ENCODE peak calls at places on chromosomes 7 and 10, in seven cellular contexts. E is HCT116, A is SK-N-SH, Q is PC-3, I is hepatocyte, L is MM.1S, D is OCI-LY7. H is an unnamed sample.

GRCh38 chr7:7524121-7524520 is 11.6 kb downstream of the COL28A1 start:
- DNase-seq in L (no peak), Q (no peak), D (no peak), E (no peak), I (no peak), A (no peak), H (no peak)

GRCh38 chr7:82562716-82563404 is 119.3 kb upstream of the CACNA2D1 start:
- DNase-seq in Q (no peak), E (no peak), I (no peak), D (no peak), A (no peak), L (no peak), H (no peak)

GRCh38 chr7:55996856-55997500 is 32.6 kb downstream of the NIPSNAP2 start:
- DNase-seq in I (no peak), D (no peak), Q (no peak), L (no peak), A (no peak), E (no peak), H (no peak)

GRCh38 chr7:92813390-92814024 is 22.9 kb downstream of the CDK6 start:
- DNase-seq in L (peak), D (peak), I (no peak), Q (no peak), A (no peak), E (no peak), H (no peak)

GRCh38 chr10:24720096-24720495 is 3.6 kb downstream of the ARHGAP21 start:
- DNase-seq in E (no peak), L (no peak), Q (no peak), D (no peak), A (no peak), I (no peak), H (no peak)

GRCh38 chr7:37118029-37118428 is 330.6 kb downstream of the ELMO1 start:
- DNase-seq in Q (no peak), E (no peak), A (no peak), I (no peak), L (no peak), D (no peak), H (no peak)

GRCh38 chr10:124703778-124704427 is 40.3 kb downstream of the FAM53B start:
- DNase-seq in A (no peak), Q (no peak), D (peak), L (no peak), E (no peak), I (no peak), H (no peak)

GRCh38 chr7:23696916-23697441 is 13.0 kb upstream of the STK31 start:
- DNase-seq in Q (peak), I (peak), A (peak), L (peak), E (peak), D (peak), H (peak)

GRCh38 chr10:77383861-77384553 is 253.6 kb downstream of the KCNMA1 start:
- DNase-seq in A (no peak), Q (no peak), E (no peak), I (no peak), L (no peak), D (no peak), H (peak)

GRCh38 chr7:88111136-88111748 is 108.6 kb downstream of the SRI start:
- DNase-seq in L (peak), D (peak), E (peak), I (peak), A (peak), Q (peak), H (peak)
- TF ChIP-seq EZH2phosphoT487 in L (no peak), D (no peak), E (no peak), I (no peak), A (no peak), Q (no peak), H (no peak)

DNA sequence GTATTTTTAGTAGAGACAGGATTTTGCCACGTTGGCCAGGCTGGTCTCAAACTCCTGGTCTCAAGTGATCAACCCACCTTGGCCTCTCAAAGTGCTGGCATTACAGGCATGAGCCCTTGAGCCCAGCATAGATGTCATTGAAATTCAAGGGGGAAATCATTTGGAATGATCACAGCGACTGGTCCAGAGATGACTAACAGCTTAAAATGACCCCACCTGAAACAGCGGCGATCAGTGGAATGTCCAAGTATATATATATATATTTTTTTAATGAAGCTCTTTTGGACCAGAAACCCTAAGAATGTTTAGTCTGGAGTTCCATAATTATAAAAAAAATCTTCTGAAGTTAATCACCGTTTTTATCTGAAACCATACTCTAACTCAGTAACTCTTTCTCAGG is 12.5 kb upstream of the AKR1E2 start:
- DNase-seq in D (no peak), A (no peak), I (no peak), Q (no peak), L (no peak), E (no peak), H (no peak)
- TF ChIP-seq CTCF in D (no peak), A (no peak), I (no peak), Q (no peak), L (no peak), E (no peak), H (no peak)

GRCh38 chr7:96308950-96309263 is 13.0 kb downstream of the SLC25A13 start:
- DNase-seq in Q (no peak), E (no peak), D (no peak), L (no peak), I (no peak), A (no peak), H (no peak)

GRCh38 chr7:96311967-96312366 is 9.9 kb downstream of the SLC25A13 start:
- DNase-seq in E (no peak), I (peak), Q (no peak), A (no peak), D (no peak), L (no peak), H (no peak)

GRCh38 chr7:96308253-96308949 is 13.5 kb downstream of the SLC25A13 start:
- DNase-seq in Q (no peak), D (no peak), I (peak), L (no peak), A (no peak), E (no peak), H (no peak)

GRCh38 chr7:96312502-96312901 is 9.4 kb downstream of the SLC25A13 start:
- DNase-seq in A (no peak), E (no peak), D (no peak), L (no peak), Q (no peak), I (no peak), H (no peak)

GRCh38 chr7:96310106-96310505 is 11.8 kb downstream of the SLC25A13 start:
- DNase-seq in Q (no peak), E (no peak), I (no peak), A (no peak), L (no peak), D (no peak), H (no peak)
- TF ChIP-seq EZH2phosphoT487 in Q (no peak), E (no peak), I (no peak), A (no peak), L (no peak), D (no peak), H (no peak)

GRCh38 chr10:70255329-70256299 is 22.4 kb upstream of the PPA1 start:
- DNase-seq in D (no peak), I (no peak), L (no peak), Q (peak), A (no peak), E (peak), H (no peak)
- TF ChIP-seq CTCF in D (no peak), I (no peak), L (no peak), Q (no peak), A (no peak), E (no peak), H (no peak)

GRCh38 chr7:151924508-151924907 is 31.7 kb upstream of the GALNTL5 start:
- DNase-seq in D (no peak), Q (no peak), L (no peak), I (peak), A (no peak), E (no peak), H (no peak)

GRCh38 chr7:151924001-151924400 is 32.2 kb upstream of the GALNTL5 start:
- DNase-seq in Q (no peak), A (no peak), E (no peak), I (no peak), D (no peak), L (no peak), H (no peak)

GRCh38 chr7:151921451-151921850 is 34.8 kb upstream of the GALNTL5 start:
- DNase-seq in A (no peak), E (no peak), D (no peak), Q (no peak), L (no peak), I (no peak), H (no peak)

GRCh38 chr7:151925446-151926335 is 30.6 kb upstream of the GALNTL5 start:
- DNase-seq in Q (peak), L (no peak), E (no peak), D (no peak), I (no peak), A (peak), H (no peak)

GRCh38 chr7:151923097-151923876 is 33.0 kb upstream of the GALNTL5 start:
- DNase-seq in L (no peak), I (no peak), Q (no peak), D (no peak), A (no peak), E (no peak), H (no peak)
- TF ChIP-seq EZH2phosphoT487 in L (no peak), I (no peak), Q (no peak), D (no peak), A (no peak), E (no peak), H (no peak)

GRCh38 chr10:106027240-106027639 is 1137.3 kb downstream of the SORCS1 start:
- DNase-seq in L (no peak), E (no peak), D (no peak), A (no peak), Q (no peak), I (no peak), H (no peak)
- TF ChIP-seq CTCF in L (no peak), E (no peak), D (no peak), A (no peak), Q (no peak), I (no peak), H (no peak)

GRCh38 chr10:6139470-6139869 is 50.6 kb downstream of the RBM17 start:
- DNase-seq in L (no peak), A (no peak), D (no peak), E (no peak), Q (no peak), I (no peak), H (no peak)

GRCh38 chr10:6136215-6137201 is 47.7 kb downstream of the RBM17 start:
- DNase-seq in Q (peak), A (peak), I (no peak), D (no peak), L (no peak), E (no peak), H (no peak)

GRCh38 chr10:6140965-6141295 is 52.1 kb downstream of the RBM17 start:
- DNase-seq in D (no peak), A (no peak), L (no peak), E (no peak), Q (no peak), I (no peak), H (no peak)

GRCh38 chr10:6140141-6140841 is 51.5 kb downstream of the RBM17 start:
- DNase-seq in I (no peak), A (peak), Q (no peak), E (no peak), D (no peak), L (no peak), H (peak)

DNA sequence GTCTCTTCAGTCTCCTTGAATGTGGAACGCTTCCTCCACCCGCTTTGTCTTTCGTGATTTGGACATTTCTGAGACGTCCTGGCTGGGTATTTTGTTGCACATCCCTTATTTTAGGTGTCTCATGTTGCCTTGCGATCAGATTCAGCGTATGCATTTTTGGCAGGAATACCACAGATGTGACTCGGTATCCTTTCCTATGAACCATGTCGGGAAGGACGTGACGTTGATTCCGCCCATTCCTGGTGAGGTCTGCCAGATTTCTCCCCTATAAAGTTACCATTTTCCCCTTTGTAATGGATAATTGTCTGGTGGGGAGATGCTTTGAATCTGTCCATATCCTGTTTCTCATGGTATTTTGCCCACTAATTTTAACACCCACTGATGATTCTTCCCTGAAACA is 49.6 kb downstream of the RBM17 start:
- DNase-seq in L (no peak), I (no peak), E (no peak), A (no peak), D (no peak), Q (no peak), H (no peak)
- TF ChIP-seq EZH2phosphoT487 in L (no peak), I (no peak), E (no peak), A (no peak), D (no peak), Q (no peak), H (no peak)

H was measured in neural progenitor cell.